ENCODE peak calls at places on chromosome 12, in nine cellular contexts. One of them, this sample, is unnamed.
A peak's percentile ranks its signal among the peaks of the same experiment; 100 is the strongest.

GRCh38 chr12:112855375-112855774 is 51.4 kb upstream of the OAS1 start:
- DNase-seq in fibroblast of the aortic adventitia: no peak
- DNase-seq in CD4-positive, alpha-beta memory T cell: no peak
- DNase-seq in fibroblast of pulmonary artery: no peak
- DNase-seq in HAP-1: no peak
- DNase-seq in ascending aorta: no peak
- DNase-seq in coronary artery: no peak
- DNase-seq in heart left ventricle: no peak
- DNase-seq in H7: peak; percentile 64
- DNase-seq in this sample: peak; percentile 13

GRCh38 chr12:53052419-53053222 is 2.8 kb downstream of the TNS2 start:
- DNase-seq in fibroblast of the aortic adventitia: peak; percentile 86
- DNase-seq in CD4-positive, alpha-beta memory T cell: no peak
- DNase-seq in fibroblast of pulmonary artery: peak; percentile 86
- DNase-seq in HAP-1: no peak
- DNase-seq in ascending aorta: no peak
- DNase-seq in coronary artery: peak; percentile 94
- DNase-seq in heart left ventricle: peak; percentile 93
- DNase-seq in H7: peak; percentile 22
- DNase-seq in this sample: peak; percentile 93

GRCh38 chr12:43737646-43738045 is 20.9 kb downstream of the PUS7L start:
- DNase-seq in fibroblast of the aortic adventitia: peak; percentile 41
- DNase-seq in CD4-positive, alpha-beta memory T cell: no peak
- DNase-seq in fibroblast of pulmonary artery: peak; percentile 12
- DNase-seq in HAP-1: no peak
- DNase-seq in ascending aorta: no peak
- DNase-seq in coronary artery: no peak
- DNase-seq in heart left ventricle: no peak
- DNase-seq in H7: no peak
- DNase-seq in this sample: no peak

GRCh38 chr12:130965668-130966067 is 12.0 kb downstream of the ADGRD1 start:
- DNase-seq in fibroblast of the aortic adventitia: peak; percentile 30
- DNase-seq in CD4-positive, alpha-beta memory T cell: no peak
- DNase-seq in fibroblast of pulmonary artery: peak; percentile 44
- DNase-seq in HAP-1: no peak
- DNase-seq in ascending aorta: no peak
- DNase-seq in coronary artery: no peak
- DNase-seq in heart left ventricle: no peak
- DNase-seq in H7: no peak
- DNase-seq in this sample: peak; percentile 46

GRCh38 chr12:115384391-115384790 is 700.4 kb upstream of the TBX3 start:
- DNase-seq in fibroblast of the aortic adventitia: no peak
- DNase-seq in CD4-positive, alpha-beta memory T cell: no peak
- DNase-seq in fibroblast of pulmonary artery: no peak
- DNase-seq in HAP-1: no peak
- DNase-seq in ascending aorta: no peak
- DNase-seq in coronary artery: no peak
- DNase-seq in heart left ventricle: no peak
- DNase-seq in H7: no peak
- DNase-seq in this sample: no peak

GRCh38 chr12:114662512-114663177 is 21.3 kb downstream of the TBX3 start:
- DNase-seq in fibroblast of the aortic adventitia: peak; percentile 84
- DNase-seq in CD4-positive, alpha-beta memory T cell: peak; percentile 29
- DNase-seq in fibroblast of pulmonary artery: peak; percentile 89
- DNase-seq in HAP-1: peak; percentile 66
- DNase-seq in ascending aorta: no peak
- DNase-seq in coronary artery: no peak
- DNase-seq in heart left ventricle: no peak
- DNase-seq in H7: peak; percentile 67
- DNase-seq in this sample: peak; percentile 87

GRCh38 chr12:100127766-100128508 is 14.7 kb downstream of the BLTP3B start:
- DNase-seq in fibroblast of the aortic adventitia: peak; percentile 76
- DNase-seq in CD4-positive, alpha-beta memory T cell: no peak
- DNase-seq in fibroblast of pulmonary artery: peak; percentile 80
- DNase-seq in HAP-1: no peak
- DNase-seq in ascending aorta: no peak
- DNase-seq in coronary artery: no peak
- DNase-seq in heart left ventricle: no peak
- DNase-seq in H7: no peak
- DNase-seq in this sample: peak; percentile 79

GRCh38 chr12:22781339-22781738 is 156.4 kb downstream of the ETNK1 start:
- DNase-seq in fibroblast of the aortic adventitia: no peak
- DNase-seq in CD4-positive, alpha-beta memory T cell: no peak
- DNase-seq in fibroblast of pulmonary artery: no peak
- DNase-seq in HAP-1: no peak
- DNase-seq in ascending aorta: no peak
- DNase-seq in coronary artery: no peak
- DNase-seq in heart left ventricle: no peak
- DNase-seq in H7: no peak
- DNase-seq in this sample: no peak

GRCh38 chr12:67621926-67622325 is 26.6 kb upstream of the DYRK2 start:
- DNase-seq in fibroblast of the aortic adventitia: no peak
- DNase-seq in CD4-positive, alpha-beta memory T cell: no peak
- DNase-seq in fibroblast of pulmonary artery: no peak
- DNase-seq in HAP-1: no peak
- DNase-seq in ascending aorta: no peak
- DNase-seq in coronary artery: no peak
- DNase-seq in heart left ventricle: no peak
- DNase-seq in H7: no peak
- DNase-seq in this sample: no peak

GRCh38 chr12:76927170-76927784 is 48.5 kb upstream of the CSRP2 start:
- DNase-seq in fibroblast of the aortic adventitia: peak; percentile 69
- DNase-seq in CD4-positive, alpha-beta memory T cell: no peak
- DNase-seq in fibroblast of pulmonary artery: peak; percentile 56
- DNase-seq in HAP-1: peak; percentile 42
- DNase-seq in ascending aorta: no peak
- DNase-seq in coronary artery: no peak
- DNase-seq in heart left ventricle: no peak
- DNase-seq in H7: peak; percentile 82
- DNase-seq in this sample: peak; percentile 68

GRCh38 chr12:48934312-48934706 is 9.0 kb upstream of the FKBP11 start:
- DNase-seq in fibroblast of the aortic adventitia: no peak
- DNase-seq in CD4-positive, alpha-beta memory T cell: no peak
- DNase-seq in fibroblast of pulmonary artery: no peak
- DNase-seq in HAP-1: no peak
- DNase-seq in ascending aorta: no peak
- DNase-seq in coronary artery: no peak
- DNase-seq in heart left ventricle: no peak
- DNase-seq in H7: peak; percentile 64
- DNase-seq in this sample: no peak

GRCh38 chr12:51631021-51631420 is 40.0 kb downstream of the SCN8A start:
- DNase-seq in fibroblast of the aortic adventitia: no peak
- DNase-seq in CD4-positive, alpha-beta memory T cell: no peak
- DNase-seq in fibroblast of pulmonary artery: no peak
- DNase-seq in HAP-1: no peak
- DNase-seq in ascending aorta: no peak
- DNase-seq in coronary artery: no peak
- DNase-seq in heart left ventricle: no peak
- DNase-seq in H7: no peak
- DNase-seq in this sample: no peak

GRCh38 chr12:11797317-11797913 is 147.9 kb downstream of the ETV6 start:
- DNase-seq in fibroblast of the aortic adventitia: peak; percentile 95
- DNase-seq in CD4-positive, alpha-beta memory T cell: no peak
- DNase-seq in fibroblast of pulmonary artery: peak; percentile 82
- DNase-seq in HAP-1: no peak
- DNase-seq in ascending aorta: no peak
- DNase-seq in coronary artery: peak; percentile 83
- DNase-seq in heart left ventricle: no peak
- DNase-seq in H7: no peak
- DNase-seq in this sample: peak; percentile 75

GRCh38 chr12:113244015-113244983 is 23.0 kb downstream of the TPCN1 start:
- DNase-seq in fibroblast of the aortic adventitia: no peak
- DNase-seq in CD4-positive, alpha-beta memory T cell: no peak
- DNase-seq in fibroblast of pulmonary artery: peak; percentile 49
- DNase-seq in HAP-1: no peak
- DNase-seq in ascending aorta: no peak
- DNase-seq in coronary artery: peak; percentile 87
- DNase-seq in heart left ventricle: peak; percentile 80
- DNase-seq in H7: no peak
- DNase-seq in this sample: peak; percentile 73

GRCh38 chr12:106723416-106723815 is 51.1 kb upstream of the RIC8B start:
- DNase-seq in fibroblast of the aortic adventitia: no peak
- DNase-seq in CD4-positive, alpha-beta memory T cell: no peak
- DNase-seq in fibroblast of pulmonary artery: no peak
- DNase-seq in HAP-1: no peak
- DNase-seq in ascending aorta: no peak
- DNase-seq in coronary artery: no peak
- DNase-seq in heart left ventricle: no peak
- DNase-seq in H7: no peak
- DNase-seq in this sample: no peak

DNA sequence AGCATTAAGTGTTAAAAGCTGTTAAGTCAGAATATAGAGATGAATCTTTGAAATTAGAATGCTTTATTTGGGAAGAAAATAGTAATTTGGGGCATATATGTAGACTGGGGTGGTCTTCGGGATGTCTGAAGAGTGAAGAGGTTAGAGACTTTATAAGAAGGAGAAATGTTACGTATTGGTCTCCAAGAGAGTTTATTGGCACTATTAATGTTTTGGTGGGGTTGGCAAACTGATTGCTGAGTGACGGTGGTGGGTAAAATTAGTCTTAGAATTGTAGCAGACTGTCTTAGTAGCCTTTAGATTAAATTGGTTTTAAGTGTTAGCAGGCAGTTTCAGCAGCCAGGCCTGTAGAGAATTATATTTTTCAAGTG is 4.9 kb upstream of the ATP23 start:
- DNase-seq in fibroblast of the aortic adventitia: no peak
- DNase-seq in CD4-positive, alpha-beta memory T cell: no peak
- DNase-seq in fibroblast of pulmonary artery: no peak
- DNase-seq in HAP-1: no peak
- DNase-seq in ascending aorta: no peak
- DNase-seq in coronary artery: no peak
- DNase-seq in heart left ventricle: no peak
- DNase-seq in H7: no peak
- DNase-seq in this sample: no peak
- H3K4me3 ChIP-seq in fibroblast of the aortic adventitia: peak overlapping the region; percentile 34
- H3K4me3 ChIP-seq in CD4-positive, alpha-beta memory T cell: peak overlapping the region; percentile 84
- H3K4me3 ChIP-seq in fibroblast of pulmonary artery: peak overlapping the region; percentile 81
- H3K4me3 ChIP-seq in HAP-1: peak overlapping the region; percentile 50
- H3K4me3 ChIP-seq in ascending aorta: peak overlapping the region; percentile 75
- H3K4me3 ChIP-seq in coronary artery: peak overlapping the region; percentile 72
- H3K4me3 ChIP-seq in heart left ventricle: peak overlapping the region; percentile 84
- H3K4me3 ChIP-seq in H7: no peak overlapping the region
- H3K4me3 ChIP-seq in this sample: no peak overlapping the region

DNA sequence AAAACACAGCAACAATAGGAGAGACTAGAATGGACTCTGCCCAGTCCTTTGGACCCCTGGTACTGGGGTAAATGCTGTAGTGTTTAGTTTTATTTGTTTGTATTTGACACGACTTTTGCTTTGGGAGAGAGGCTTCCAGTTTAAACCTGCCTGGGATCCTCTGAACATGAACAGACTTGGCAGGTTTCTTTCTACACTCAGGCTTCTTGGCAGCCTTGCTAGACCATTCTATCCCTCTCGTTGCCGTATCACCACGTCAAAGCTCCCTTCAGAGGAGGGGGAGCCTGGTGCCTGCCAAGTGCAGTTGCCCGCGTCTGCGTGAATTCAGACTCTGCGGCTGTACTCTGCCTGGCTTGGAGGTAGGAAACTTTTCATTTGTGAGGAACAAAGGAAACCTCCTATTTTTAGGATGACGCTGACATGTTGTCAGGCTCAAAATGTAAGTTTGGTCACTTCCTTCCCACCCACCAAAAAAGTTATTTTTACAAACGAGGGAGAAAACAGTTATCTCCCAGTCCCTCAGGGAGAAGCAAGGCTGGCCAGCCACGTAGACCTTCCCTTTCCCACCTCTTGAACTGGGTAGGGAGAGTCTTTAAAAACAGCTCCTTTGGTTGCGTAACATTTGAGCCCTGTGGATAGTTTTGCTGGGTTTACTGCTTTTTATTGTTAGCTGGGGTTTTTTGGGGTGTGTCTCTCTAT is 26.0 kb downstream of the CD9 start:
- DNase-seq in fibroblast of the aortic adventitia: peak; percentile 98
- DNase-seq in CD4-positive, alpha-beta memory T cell: no peak
- DNase-seq in fibroblast of pulmonary artery: peak; percentile 96
- DNase-seq in HAP-1: no peak
- DNase-seq in ascending aorta: peak; percentile 70
- DNase-seq in coronary artery: peak; percentile 96
- DNase-seq in heart left ventricle: peak; percentile 77
- DNase-seq in H7: no peak
- DNase-seq in this sample: peak; percentile 98
- H3K4me3 ChIP-seq in fibroblast of the aortic adventitia: peak overlapping the region; percentile 42
- H3K4me3 ChIP-seq in CD4-positive, alpha-beta memory T cell: no peak overlapping the region
- H3K4me3 ChIP-seq in fibroblast of pulmonary artery: peak overlapping the region; percentile 3
- H3K4me3 ChIP-seq in HAP-1: no peak overlapping the region
- H3K4me3 ChIP-seq in ascending aorta: peak overlapping the region; percentile 23
- H3K4me3 ChIP-seq in coronary artery: peak overlapping the region; percentile 41
- H3K4me3 ChIP-seq in heart left ventricle: peak overlapping the region; percentile 32
- H3K4me3 ChIP-seq in H7: no peak overlapping the region
- H3K4me3 ChIP-seq in this sample: peak overlapping the region; percentile 21

GRCh38 chr12:75715682-75716081 is 204.3 kb upstream of the KRR1 start:
- DNase-seq in fibroblast of the aortic adventitia: no peak
- DNase-seq in CD4-positive, alpha-beta memory T cell: no peak
- DNase-seq in fibroblast of pulmonary artery: no peak
- DNase-seq in HAP-1: no peak
- DNase-seq in ascending aorta: no peak
- DNase-seq in coronary artery: no peak
- DNase-seq in heart left ventricle: no peak
- DNase-seq in H7: no peak
- DNase-seq in this sample: no peak
- H3K4me3 ChIP-seq in fibroblast of the aortic adventitia: no peak overlapping the region
- H3K4me3 ChIP-seq in CD4-positive, alpha-beta memory T cell: no peak overlapping the region
- H3K4me3 ChIP-seq in fibroblast of pulmonary artery: no peak overlapping the region
- H3K4me3 ChIP-seq in HAP-1: no peak overlapping the region
- H3K4me3 ChIP-seq in ascending aorta: no peak overlapping the region
- H3K4me3 ChIP-seq in coronary artery: no peak overlapping the region
- H3K4me3 ChIP-seq in heart left ventricle: no peak overlapping the region
- H3K4me3 ChIP-seq in H7: no peak overlapping the region
- H3K4me3 ChIP-seq in this sample: no peak overlapping the region

DNA sequence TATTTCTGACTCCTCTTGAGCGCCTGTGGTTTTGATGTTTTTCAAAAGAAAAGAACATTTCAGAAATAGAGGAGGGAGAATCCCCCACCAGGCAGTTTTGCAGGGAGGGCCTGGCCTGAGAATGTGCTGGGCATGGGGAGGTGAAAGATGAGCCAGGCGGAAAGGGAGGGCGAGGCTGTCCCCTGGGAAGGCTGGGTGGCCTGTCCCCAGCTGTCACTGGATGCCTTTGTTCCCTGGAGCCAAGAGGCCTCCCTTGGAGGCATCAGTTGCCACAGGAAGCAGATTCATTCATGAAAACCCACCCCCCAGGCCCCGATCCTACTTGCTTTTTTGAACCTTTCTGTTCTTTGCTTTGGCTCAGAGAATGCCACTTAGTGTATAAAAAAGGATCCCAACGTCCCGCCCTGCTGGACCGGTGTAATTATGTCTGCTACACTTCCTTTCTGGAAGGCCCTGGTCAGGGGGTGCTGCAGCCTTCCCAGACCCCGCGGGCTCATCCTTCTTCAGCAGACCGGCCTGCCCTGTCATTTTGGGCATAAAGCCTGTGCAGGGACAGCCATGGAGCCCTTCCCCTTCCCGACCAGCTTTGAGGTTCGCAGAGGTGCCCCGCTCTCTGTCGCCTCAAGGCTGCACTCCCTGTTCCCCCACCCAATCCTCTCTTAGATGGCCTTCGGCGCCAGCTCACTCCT is 220.3 kb downstream of the SLC41A2 start:
- DNase-seq in fibroblast of the aortic adventitia: no peak
- DNase-seq in CD4-positive, alpha-beta memory T cell: no peak
- DNase-seq in fibroblast of pulmonary artery: no peak
- DNase-seq in HAP-1: no peak
- DNase-seq in ascending aorta: no peak
- DNase-seq in coronary artery: no peak
- DNase-seq in heart left ventricle: no peak
- DNase-seq in H7: no peak
- DNase-seq in this sample: no peak
- H3K4me3 ChIP-seq in fibroblast of the aortic adventitia: no peak overlapping the region
- H3K4me3 ChIP-seq in CD4-positive, alpha-beta memory T cell: no peak overlapping the region
- H3K4me3 ChIP-seq in fibroblast of pulmonary artery: no peak overlapping the region
- H3K4me3 ChIP-seq in HAP-1: no peak overlapping the region
- H3K4me3 ChIP-seq in ascending aorta: no peak overlapping the region
- H3K4me3 ChIP-seq in coronary artery: no peak overlapping the region
- H3K4me3 ChIP-seq in heart left ventricle: no peak overlapping the region
- H3K4me3 ChIP-seq in H7: no peak overlapping the region
- H3K4me3 ChIP-seq in this sample: no peak overlapping the region

GRCh38 chr12:124554429-124555029 is 12.9 kb downstream of the NCOR2 start:
- DNase-seq in fibroblast of the aortic adventitia: no peak
- DNase-seq in CD4-positive, alpha-beta memory T cell: no peak
- DNase-seq in fibroblast of pulmonary artery: no peak
- DNase-seq in HAP-1: no peak
- DNase-seq in ascending aorta: no peak
- DNase-seq in coronary artery: no peak
- DNase-seq in heart left ventricle: no peak
- DNase-seq in H7: no peak
- DNase-seq in this sample: no peak
- H3K4me3 ChIP-seq in fibroblast of the aortic adventitia: no peak overlapping the region
- H3K4me3 ChIP-seq in CD4-positive, alpha-beta memory T cell: no peak overlapping the region
- H3K4me3 ChIP-seq in fibroblast of pulmonary artery: no peak overlapping the region
- H3K4me3 ChIP-seq in HAP-1: no peak overlapping the region
- H3K4me3 ChIP-seq in ascending aorta: no peak overlapping the region
- H3K4me3 ChIP-seq in coronary artery: peak overlapping the region; percentile 31
- H3K4me3 ChIP-seq in heart left ventricle: peak overlapping the region; percentile 15
- H3K4me3 ChIP-seq in H7: no peak overlapping the region
- H3K4me3 ChIP-seq in this sample: no peak overlapping the region

This sample was measured in cardiac fibroblast.